ENCODE peak calls at places on chromosomes 3 and 15, in five cellular contexts. U, R, X, H and D are unnamed samples.
A peak's percentile ranks its signal among the peaks of the same experiment; 100 is the strongest.

GRCh38 chr15:58302832-58303231 is 129.0 kb upstream of the LIPC start:
- DNase-seq in X (no peak), R (no peak), H (no peak), U (no peak), D (no peak)

GRCh38 chr15:48968066-48968465 is 4.3 kb upstream of the SHC4 start:
- DNase-seq in R (no peak), U (no peak), X (no peak), H (no peak), D (no peak)

GRCh38 chr3:24128195-24129005 is 183.3 kb downstream of the NR1D2 start:
- DNase-seq in X (no peak), R (peak; percentile 70), H (no peak), U (no peak), D (no peak)

GRCh38 chr3:187403768-187404270 is 35.6 kb downstream of the RTP4 start:
- DNase-seq in R (no peak), H (no peak), U (no peak), X (no peak), D (no peak)

GRCh38 chr15:38696120-38696727 is 131.6 kb upstream of the RASGRP1 start:
- DNase-seq in X (peak; percentile 83), R (no peak), U (no peak), H (no peak), D (no peak)

GRCh38 chr3:146968204-146968651 is 363.1 kb upstream of the PLSCR5 start:
- DNase-seq in R (no peak), H (no peak), U (no peak), X (no peak), D (no peak)

GRCh38 chr15:96336045-96336642 is 5.6 kb downstream of the NR2F2 start:
- DNase-seq in R (no peak), H (peak; percentile 14), X (no peak), U (no peak), D (no peak)

GRCh38 chr3:73192036-73192738 is 130.7 kb downstream of the EBLN2 start:
- DNase-seq in X (no peak), H (peak; percentile 66), U (no peak), R (no peak), D (no peak)

GRCh38 chr3:179541094-179541493 is 21.6 kb upstream of the ACTL6A start:
- DNase-seq in R (peak; percentile 68), U (no peak), H (no peak), X (no peak), D (peak; percentile 45)

GRCh38 chr3:120077726-120078125 is 16.5 kb downstream of the GSK3B start:
- DNase-seq in U (no peak), R (no peak), H (no peak), X (no peak), D (no peak)

DNA sequence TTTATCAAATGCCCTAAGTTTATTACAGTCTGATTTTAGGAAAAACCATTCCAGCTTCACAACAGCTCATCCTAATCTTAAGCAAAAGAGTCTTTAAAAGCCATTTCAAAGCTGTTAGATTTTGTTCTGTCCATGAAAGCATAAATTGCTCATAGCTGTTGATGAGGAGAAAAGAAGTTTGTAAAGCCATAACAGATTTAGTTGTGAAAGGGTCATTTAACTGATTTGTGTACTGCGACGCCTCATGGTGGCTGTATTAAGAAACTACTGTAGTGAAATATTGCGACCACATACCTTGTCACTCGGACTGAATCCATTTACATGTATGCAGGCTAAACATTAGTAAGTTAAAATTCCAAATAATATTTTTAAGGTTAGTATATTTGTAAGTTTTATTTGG is 20.9 kb downstream of the BBX start:
- DNase-seq in H (peak; percentile 9), U (no peak), R (no peak), X (no peak), D (no peak)
- TF ChIP-seq CTCF in H (peak; percentile 40), U (no peak), R (no peak), X (no peak), D (no peak)

GRCh38 chr15:60972301-60972700 is 256.8 kb downstream of the RORA start:
- DNase-seq in R (peak; percentile 62), H (no peak), U (no peak), X (no peak), D (no peak)

GRCh38 chr15:60975203-60975602 is 253.9 kb downstream of the RORA start:
- DNase-seq in U (no peak), X (no peak), H (no peak), R (peak; percentile 92), D (no peak)

GRCh38 chr15:60972866-60973265 is 256.2 kb downstream of the RORA start:
- DNase-seq in X (no peak), H (no peak), R (no peak), U (no peak), D (no peak)

GRCh38 chr15:60971719-60972118 is 257.4 kb downstream of the RORA start:
- DNase-seq in R (peak; percentile 74), H (no peak), U (no peak), X (no peak), D (no peak)

GRCh38 chr15:60973637-60974415 is 255.3 kb downstream of the RORA start:
- DNase-seq in U (no peak), X (no peak), H (peak; percentile 42), R (peak; percentile 90), D (no peak)
- H3K27ac ChIP-seq in U (no peak overlapping the region), X (no peak overlapping the region), H (no peak overlapping the region), R (peak overlapping the region; percentile 59), D (no peak overlapping the region)

GRCh38 chr15:85401108-85401765 is 20.8 kb downstream of the AKAP13 start:
- DNase-seq in U (no peak), X (no peak), R (no peak), H (no peak), D (no peak)
- H3K4me3 ChIP-seq in U (no peak overlapping the region), X (no peak overlapping the region), R (no peak overlapping the region), H (no peak overlapping the region), D (no peak overlapping the region)

GRCh38 chr3:12577379-12577778 is 20.5 kb downstream of the MKRN2 start:
- DNase-seq in R (no peak), X (no peak), H (no peak), U (no peak), D (no peak)

GRCh38 chr3:12579919-12580318 is 23.0 kb downstream of the MKRN2 start:
- DNase-seq in U (no peak), H (no peak), X (no peak), R (no peak), D (no peak)

GRCh38 chr3:12582730-12583129 is 25.8 kb downstream of the MKRN2 start:
- DNase-seq in R (no peak), U (no peak), X (no peak), H (no peak), D (no peak)

GRCh38 chr3:12579456-12579855 is 22.6 kb downstream of the MKRN2 start:
- DNase-seq in U (no peak), H (no peak), X (no peak), R (no peak), D (no peak)

DNA sequence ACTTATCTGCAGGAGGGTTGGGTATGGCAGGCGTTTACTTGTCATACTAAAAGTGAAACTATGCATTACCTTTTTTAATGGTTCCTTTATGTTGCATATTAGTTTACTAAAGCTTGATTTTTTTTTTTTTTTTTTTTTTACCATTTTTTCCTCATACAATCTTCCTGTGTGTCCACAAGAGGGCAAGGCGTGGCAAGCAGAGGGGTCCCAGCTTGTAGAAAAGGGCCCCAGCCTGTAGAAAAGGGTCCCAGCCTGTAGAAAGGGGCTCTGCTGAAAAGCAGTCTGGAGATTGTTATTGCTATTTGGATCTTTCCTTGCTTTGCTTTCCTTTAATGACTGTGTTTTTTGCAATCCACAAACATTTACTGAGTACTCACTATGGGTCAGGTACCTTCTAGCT is 21.9 kb downstream of the MKRN2 start:
- DNase-seq in R (no peak), U (no peak), H (no peak), X (no peak), D (no peak)
- TF ChIP-seq CTCF in R (no peak), U (no peak), H (peak; percentile 5), X (no peak), D (no peak)

GRCh38 chr15:78276032-78276943 is 11.9 kb downstream of the DNAJA4 start:
- DNase-seq in R (no peak), H (no peak), X (no peak), U (no peak), D (no peak)
- H3K27ac ChIP-seq in R (no peak overlapping the region), H (no peak overlapping the region), X (no peak overlapping the region), U (no peak overlapping the region), D (no peak overlapping the region)

GRCh38 chr3:175526191-175526590 is 667.1 kb downstream of the NAALADL2 start:
- DNase-seq in X (no peak), H (no peak), R (no peak), U (no peak), D (no peak)
- H3K4me3 ChIP-seq in X (peak overlapping the region; percentile 30), H (no peak overlapping the region), R (peak overlapping the region; percentile 26), U (peak overlapping the region; percentile 32), D (peak overlapping the region; percentile 23)

GRCh38 chr3:113953677-113954076 is 5.9 kb downstream of the ZDHHC23 start:
- DNase-seq in X (no peak), U (no peak), H (no peak), R (no peak), D (no peak)
- TF ChIP-seq CTCF in X (no peak), U (no peak), H (no peak), R (no peak), D (no peak)

GRCh38 chr3:100149130-100149529 is 34.8 kb upstream of the FILIP1L start:
- DNase-seq in R (no peak), U (no peak), X (no peak), H (no peak), D (no peak)
- H3K27ac ChIP-seq in R (no peak overlapping the region), U (no peak overlapping the region), X (peak overlapping the region; percentile 60), H (no peak overlapping the region), D (no peak overlapping the region)